ENCODE peak calls at places on chromosome 13, in five cellular contexts. One of them, this sample, is unnamed.

GRCh38 chr13:59409211-59409610 is 754.5 kb downstream of the DIAPH3 start:
- DNase-seq in ovary: no peak
- DNase-seq in uterus: peak
- DNase-seq in Peyer's patch: no peak
- DNase-seq in IMR-90: peak
- DNase-seq in this sample: peak

GRCh38 chr13:28047784-28048388 is 52.5 kb downstream of the FLT3 start:
- DNase-seq in ovary: no peak
- DNase-seq in uterus: no peak
- DNase-seq in Peyer's patch: no peak
- DNase-seq in IMR-90: peak
- DNase-seq in this sample: no peak

GRCh38 chr13:20358022-20358421 is 125.9 kb upstream of the GJB6 start:
- DNase-seq in ovary: no peak
- DNase-seq in uterus: no peak
- DNase-seq in Peyer's patch: no peak
- DNase-seq in IMR-90: no peak
- DNase-seq in this sample: no peak

GRCh38 chr13:22563272-22563671 is 617.5 kb upstream of the SGCG start:
- DNase-seq in ovary: no peak
- DNase-seq in uterus: no peak
- DNase-seq in Peyer's patch: no peak
- DNase-seq in IMR-90: no peak
- DNase-seq in this sample: no peak

GRCh38 chr13:45604892-45605291 is 10.6 kb downstream of the ERICH6B start:
- DNase-seq in ovary: no peak
- DNase-seq in uterus: no peak
- DNase-seq in Peyer's patch: no peak
- DNase-seq in IMR-90: no peak
- DNase-seq in this sample: no peak

GRCh38 chr13:101512650-101513049 is 60.2 kb downstream of the ITGBL1 start:
- DNase-seq in ovary: no peak
- DNase-seq in uterus: no peak
- DNase-seq in Peyer's patch: no peak
- DNase-seq in IMR-90: no peak
- DNase-seq in this sample: no peak

GRCh38 chr13:42041684-42042035 is 6.8 kb upstream of the DGKH start:
- DNase-seq in ovary: peak
- DNase-seq in uterus: peak
- DNase-seq in Peyer's patch: peak
- DNase-seq in IMR-90: peak
- DNase-seq in this sample: peak

GRCh38 chr13:44815507-44816074 is 173.7 kb downstream of the NUFIP1 start:
- DNase-seq in ovary: peak
- DNase-seq in uterus: peak
- DNase-seq in Peyer's patch: no peak
- DNase-seq in IMR-90: peak
- DNase-seq in this sample: no peak

GRCh38 chr13:109096101-109096500 is 466.7 kb downstream of the MYO16 start:
- DNase-seq in ovary: no peak
- DNase-seq in uterus: no peak
- DNase-seq in Peyer's patch: no peak
- DNase-seq in IMR-90: no peak
- DNase-seq in this sample: no peak

GRCh38 chr13:84571264-84571663 is 689.0 kb upstream of the SLITRK1 start:
- DNase-seq in ovary: no peak
- DNase-seq in uterus: no peak
- DNase-seq in Peyer's patch: no peak
- DNase-seq in IMR-90: peak
- DNase-seq in this sample: no peak

GRCh38 chr13:43132228-43132627 is 108.8 kb downstream of the DNAJC15 start:
- DNase-seq in ovary: no peak
- DNase-seq in uterus: no peak
- DNase-seq in Peyer's patch: no peak
- DNase-seq in IMR-90: peak
- DNase-seq in this sample: peak

GRCh38 chr13:44064376-44064775 is 184.7 kb downstream of the LACC1 start:
- DNase-seq in ovary: no peak
- DNase-seq in uterus: no peak
- DNase-seq in Peyer's patch: no peak
- DNase-seq in IMR-90: no peak
- DNase-seq in this sample: no peak

GRCh38 chr13:26707122-26708006 is 53.2 kb downstream of the GPR12 start:
- DNase-seq in ovary: no peak
- DNase-seq in uterus: no peak
- DNase-seq in Peyer's patch: no peak
- DNase-seq in IMR-90: peak
- DNase-seq in this sample: peak

GRCh38 chr13:73251866-73252265 is 193.1 kb downstream of the KLF5 start:
- DNase-seq in ovary: no peak
- DNase-seq in uterus: no peak
- DNase-seq in Peyer's patch: no peak
- DNase-seq in IMR-90: no peak
- DNase-seq in this sample: no peak

GRCh38 chr13:105847532-105848295 is 687.7 kb downstream of the EFNB2 start:
- DNase-seq in ovary: no peak
- DNase-seq in uterus: no peak
- DNase-seq in Peyer's patch: no peak
- DNase-seq in IMR-90: peak
- DNase-seq in this sample: no peak

GRCh38 chr13:48066310-48066989 is 28.5 kb downstream of the MED4 start:
- DNase-seq in ovary: no peak
- DNase-seq in uterus: no peak
- DNase-seq in Peyer's patch: no peak
- DNase-seq in IMR-90: peak
- DNase-seq in this sample: no peak

GRCh38 chr13:39455534-39456175 is 147.3 kb downstream of the LHFPL6 start:
- DNase-seq in ovary: no peak
- DNase-seq in uterus: no peak
- DNase-seq in Peyer's patch: no peak
- DNase-seq in IMR-90: peak
- DNase-seq in this sample: no peak

GRCh38 chr13:32237681-32238080 is 77.5 kb downstream of the ZAR1L start:
- DNase-seq in ovary: no peak
- DNase-seq in uterus: no peak
- DNase-seq in Peyer's patch: no peak
- DNase-seq in IMR-90: no peak
- DNase-seq in this sample: no peak

GRCh38 chr13:44231786-44232516 is 141.7 kb upstream of the SERP2 start:
- DNase-seq in ovary: peak
- DNase-seq in uterus: peak
- DNase-seq in Peyer's patch: peak
- DNase-seq in IMR-90: peak
- DNase-seq in this sample: peak

GRCh38 chr13:101942535-101943157 is 459.2 kb downstream of the FGF14 start:
- DNase-seq in ovary: no peak
- DNase-seq in uterus: no peak
- DNase-seq in Peyer's patch: no peak
- DNase-seq in IMR-90: no peak
- DNase-seq in this sample: no peak

GRCh38 chr13:75050419-75051066 is 431.4 kb downstream of the TBC1D4 start:
- DNase-seq in ovary: no peak
- DNase-seq in uterus: no peak
- DNase-seq in Peyer's patch: no peak
- DNase-seq in IMR-90: peak
- DNase-seq in this sample: no peak

GRCh38 chr13:108195861-108196260 is 19.5 kb downstream of the LIG4 start:
- DNase-seq in ovary: no peak
- DNase-seq in uterus: no peak
- DNase-seq in Peyer's patch: no peak
- DNase-seq in IMR-90: no peak
- DNase-seq in this sample: no peak

GRCh38 chr13:74039154-74039553 is 95.0 kb downstream of the KLF12 start:
- DNase-seq in ovary: no peak
- DNase-seq in uterus: no peak
- DNase-seq in Peyer's patch: no peak
- DNase-seq in IMR-90: no peak
- DNase-seq in this sample: no peak

GRCh38 chr13:102812616-102813287 is 13.8 kb downstream of the BIVM start:
- DNase-seq in ovary: no peak
- DNase-seq in uterus: no peak
- DNase-seq in Peyer's patch: no peak
- DNase-seq in IMR-90: peak
- DNase-seq in this sample: no peak

GRCh38 chr13:44313674-44314073 is 60.0 kb upstream of the SERP2 start:
- DNase-seq in ovary: no peak
- DNase-seq in uterus: no peak
- DNase-seq in Peyer's patch: no peak
- DNase-seq in IMR-90: peak
- DNase-seq in this sample: no peak

GRCh38 chr13:78595819-78596700 is 7.3 kb downstream of the POU4F1 start:
- DNase-seq in ovary: no peak
- DNase-seq in uterus: no peak
- DNase-seq in Peyer's patch: no peak
- DNase-seq in IMR-90: no peak
- DNase-seq in this sample: no peak

GRCh38 chr13:38539632-38540031 is 147.2 kb upstream of the FREM2 start:
- DNase-seq in ovary: no peak
- DNase-seq in uterus: no peak
- DNase-seq in Peyer's patch: no peak
- DNase-seq in IMR-90: no peak
- DNase-seq in this sample: no peak

GRCh38 chr13:79767126-79767525 is 286.2 kb downstream of the NDFIP2 start:
- DNase-seq in ovary: no peak
- DNase-seq in uterus: no peak
- DNase-seq in Peyer's patch: no peak
- DNase-seq in IMR-90: no peak
- DNase-seq in this sample: no peak

GRCh38 chr13:42633495-42633894 is 59.5 kb downstream of the TNFSF11 start:
- DNase-seq in ovary: no peak
- DNase-seq in uterus: no peak
- DNase-seq in Peyer's patch: no peak
- DNase-seq in IMR-90: peak
- DNase-seq in this sample: no peak

GRCh38 chr13:68692049-68692448 is 1415.6 kb upstream of the ATXN8OS start:
- DNase-seq in ovary: no peak
- DNase-seq in uterus: no peak
- DNase-seq in Peyer's patch: no peak
- DNase-seq in IMR-90: no peak
- DNase-seq in this sample: no peak

GRCh38 chr13:66965146-66965545 is 265.0 kb downstream of the PCDH9 start:
- DNase-seq in ovary: no peak
- DNase-seq in uterus: no peak
- DNase-seq in Peyer's patch: no peak
- DNase-seq in IMR-90: no peak
- DNase-seq in this sample: no peak

GRCh38 chr13:99995503-99996176 is 14.1 kb downstream of the ZIC2 start:
- DNase-seq in ovary: no peak
- DNase-seq in uterus: no peak
- DNase-seq in Peyer's patch: no peak
- DNase-seq in IMR-90: no peak
- DNase-seq in this sample: no peak

GRCh38 chr13:28620011-28620830 is 38.7 kb upstream of the POMP start:
- DNase-seq in ovary: no peak
- DNase-seq in uterus: no peak
- DNase-seq in Peyer's patch: no peak
- DNase-seq in IMR-90: no peak
- DNase-seq in this sample: no peak

GRCh38 chr13:21256351-21256761 is 79.9 kb downstream of the MRPL57 start:
- DNase-seq in ovary: no peak
- DNase-seq in uterus: no peak
- DNase-seq in Peyer's patch: no peak
- DNase-seq in IMR-90: no peak
- DNase-seq in this sample: no peak

GRCh38 chr13:110311721-110312668 is 4.9 kb downstream of the COL4A2 start:
- DNase-seq in ovary: no peak
- DNase-seq in uterus: peak
- DNase-seq in Peyer's patch: no peak
- DNase-seq in IMR-90: no peak
- DNase-seq in this sample: no peak
- H3K4me3 ChIP-seq in ovary: peak
- H3K4me3 ChIP-seq in uterus: peak
- H3K4me3 ChIP-seq in Peyer's patch: peak
- H3K4me3 ChIP-seq in IMR-90: no peak
- H3K4me3 ChIP-seq in this sample: no peak

GRCh38 chr13:51793570-51794273 is 10.2 kb downstream of the DHRS12 start:
- DNase-seq in ovary: no peak
- DNase-seq in uterus: no peak
- DNase-seq in Peyer's patch: peak
- DNase-seq in IMR-90: peak
- DNase-seq in this sample: no peak
- TF ChIP-seq POLR2A in ovary: no peak
- TF ChIP-seq POLR2A in uterus: no peak
- TF ChIP-seq POLR2A in Peyer's patch: no peak
- TF ChIP-seq POLR2A in IMR-90: no peak
- TF ChIP-seq POLR2A in this sample: no peak

GRCh38 chr13:34667356-34668218 is 274.5 kb upstream of the NBEA start:
- DNase-seq in ovary: no peak
- DNase-seq in uterus: peak
- DNase-seq in Peyer's patch: no peak
- DNase-seq in IMR-90: no peak
- DNase-seq in this sample: no peak

GRCh38 chr13:34671136-34671535 is 270.9 kb upstream of the NBEA start:
- DNase-seq in ovary: no peak
- DNase-seq in uterus: no peak
- DNase-seq in Peyer's patch: no peak
- DNase-seq in IMR-90: no peak
- DNase-seq in this sample: peak

GRCh38 chr13:34675626-34676025 is 266.4 kb upstream of the NBEA start:
- DNase-seq in ovary: no peak
- DNase-seq in uterus: no peak
- DNase-seq in Peyer's patch: no peak
- DNase-seq in IMR-90: no peak
- DNase-seq in this sample: no peak

GRCh38 chr13:34678154-34678553 is 263.9 kb upstream of the NBEA start:
- DNase-seq in ovary: no peak
- DNase-seq in uterus: no peak
- DNase-seq in Peyer's patch: no peak
- DNase-seq in IMR-90: no peak
- DNase-seq in this sample: no peak

DNA sequence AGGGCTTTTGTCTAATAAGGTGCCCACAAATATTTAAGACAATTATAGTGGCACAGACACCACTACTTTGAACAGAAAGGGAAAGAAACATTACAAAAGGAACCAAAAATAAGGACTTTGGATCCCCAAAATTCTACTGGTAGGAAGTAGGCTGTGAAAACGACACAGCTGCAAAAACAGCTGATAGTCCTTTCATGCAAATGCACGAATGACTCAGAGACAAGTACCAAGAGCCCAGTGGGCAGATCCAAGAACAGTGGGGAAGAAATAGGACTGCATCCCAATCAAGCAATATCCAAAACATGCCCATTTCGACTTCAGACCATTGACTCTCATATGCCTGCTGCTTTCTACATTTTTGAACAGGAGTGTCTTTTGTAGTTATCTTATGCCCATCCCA is 269.4 kb upstream of the NBEA start:
- DNase-seq in ovary: no peak
- DNase-seq in uterus: no peak
- DNase-seq in Peyer's patch: no peak
- DNase-seq in IMR-90: no peak
- DNase-seq in this sample: no peak
- H3K4me3 ChIP-seq in ovary: no peak
- H3K4me3 ChIP-seq in uterus: no peak
- H3K4me3 ChIP-seq in Peyer's patch: no peak
- H3K4me3 ChIP-seq in IMR-90: no peak
- H3K4me3 ChIP-seq in this sample: no peak

GRCh38 chr13:90237852-90238251 is 1109.6 kb upstream of the MIR17HG start:
- DNase-seq in ovary: no peak
- DNase-seq in uterus: no peak
- DNase-seq in Peyer's patch: no peak
- DNase-seq in IMR-90: no peak
- DNase-seq in this sample: no peak
- TF ChIP-seq POLR2A in ovary: no peak
- TF ChIP-seq POLR2A in uterus: no peak
- TF ChIP-seq POLR2A in Peyer's patch: no peak
- TF ChIP-seq POLR2A in IMR-90: no peak
- TF ChIP-seq POLR2A in this sample: no peak